ENCODE peak calls at places on chromosomes 4 and X, in six cellular contexts. F is colonic mucosa, G is fibroblast of lung, U is upper lobe of left lung, Q is astrocyte of the spinal cord, S is sigmoid colon. N is an unnamed sample.

GRCh38 chr4:145613546-145614234 is 5.5 kb upstream of the MMAA start:
- DNase-seq in F (no peak), G (no peak), U (no peak), Q (no peak), S (no peak), N (no peak)

GRCh38 chr4:140906984-140907962 is 151.1 kb upstream of the TBC1D9 start:
- DNase-seq in F (no peak), G (peak), U (no peak), Q (no peak), S (no peak), N (no peak)

GRCh38 chr4:47485047-47485692 is at the start of gene ATP10D:
- DNase-seq in F (peak), G (peak), U (peak), Q (peak), S (peak), N (peak)

GRCh38 chr4:149752729-149753128 is 62.9 kb downstream of the IQCM start:
- DNase-seq in F (no peak), G (no peak), U (no peak), Q (no peak), S (no peak), N (no peak)

GRCh38 chrX:138740361-138740760 is 28.8 kb upstream of the FGF13 start:
- DNase-seq in F (no peak), G (no peak), U (no peak), Q (no peak), S (no peak), N (no peak)

GRCh38 chr4:158824425-158825274 is 55.8 kb downstream of the FNIP2 start:
- DNase-seq in F (no peak), G (peak), U (no peak), Q (peak), S (no peak), N (peak)

GRCh38 chrX:154321624-154322023 is 26.0 kb downstream of the TKTL1 start:
- DNase-seq in F (no peak), G (no peak), U (no peak), Q (no peak), S (no peak), N (no peak)

GRCh38 chrX:121579016-121579760 is 531.8 kb downstream of the GLUD2 start:
- DNase-seq in F (peak), G (peak), U (no peak), Q (peak), S (no peak), N (peak)

GRCh38 chr4:43331226-43332078 is 438.9 kb downstream of the GRXCR1 start:
- DNase-seq in F (no peak), G (peak), U (no peak), Q (peak), S (no peak), N (peak)

GRCh38 chr4:10013722-10014121 is 7.6 kb downstream of the SLC2A9 start:
- DNase-seq in F (peak), G (no peak), U (no peak), Q (no peak), S (no peak), N (peak)

GRCh38 chr4:142585411-142585810 is 260.7 kb downstream of the INPP4B start:
- DNase-seq in F (no peak), G (peak), U (no peak), Q (no peak), S (no peak), N (peak)

GRCh38 chrX:28988246-28988645 is 401.0 kb downstream of the IL1RAPL1 start:
- DNase-seq in F (no peak), G (no peak), U (no peak), Q (no peak), S (peak), N (no peak)

GRCh38 chr4:88162636-88163035 is 4.2 kb upstream of the ABCG2 start:
- DNase-seq in F (no peak), G (no peak), U (no peak), Q (peak), S (no peak), N (peak)

GRCh38 chr4:153616005-153616555 is 68.0 kb upstream of the TLR2 start:
- DNase-seq in F (no peak), G (peak), U (no peak), Q (no peak), S (no peak), N (no peak)

GRCh38 chrX:78708171-78708570 is 39.3 kb upstream of the LPAR4 start:
- DNase-seq in F (peak), G (peak), U (no peak), Q (peak), S (no peak), N (peak)

GRCh38 chr4:179097741-179098140 is 1655.5 kb upstream of the AGA start:
- DNase-seq in F (no peak), G (peak), U (no peak), Q (peak), S (no peak), N (no peak)

GRCh38 chr4:82739292-82740190 is 59.1 kb downstream of the SCD5 start:
- DNase-seq in F (peak), G (no peak), U (peak), Q (peak), S (peak), N (peak)

GRCh38 chr4:184416913-184417734 is 57.2 kb downstream of the IRF2 start:
- DNase-seq in F (no peak), G (no peak), U (no peak), Q (no peak), S (no peak), N (peak)
- H3K4me3 ChIP-seq in F (no peak), G (peak), U (peak), Q (no peak), S (peak), N (no peak)

GRCh38 chrX:135713795-135714194 is 356 bp downstream of the CT45A1 start:
- DNase-seq in F (no peak), G (no peak), U (no peak), Q (no peak), S (no peak), N (no peak)

DNA sequence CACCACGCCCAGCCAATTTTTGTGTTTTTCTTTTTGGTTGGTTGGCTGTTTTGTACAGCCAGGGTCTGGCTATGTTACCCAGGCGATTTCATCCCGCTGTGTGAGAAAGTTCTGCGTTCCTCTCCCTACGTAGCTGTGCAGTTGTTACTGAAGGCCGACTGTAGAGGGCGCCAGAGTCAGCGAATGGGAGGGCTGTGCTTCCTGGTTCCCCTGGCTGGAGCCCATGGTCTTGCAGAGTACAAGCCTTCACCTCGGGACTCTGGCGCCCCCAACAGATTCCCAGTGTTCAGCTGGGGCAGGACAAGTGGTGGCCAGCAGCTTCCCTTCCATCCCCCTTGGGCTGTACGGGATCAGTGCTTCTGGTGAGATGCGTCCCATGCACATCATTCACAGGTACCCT is 5.6 kb upstream of the CT45A1 start:
- DNase-seq in F (peak), G (no peak), U (no peak), Q (no peak), S (no peak), N (peak)
- TF ChIP-seq CTCF in F (no peak), G (no peak), U (peak), Q (no peak), S (no peak), N (no peak)

GRCh38 chr4:107423677-107424405 is 296.2 kb downstream of the PAPSS1 start:
- DNase-seq in F (no peak), G (no peak), U (no peak), Q (no peak), S (no peak), N (no peak)
- H3K4me3 ChIP-seq in F (no peak), G (no peak), U (no peak), Q (no peak), S (no peak), N (no peak)

GRCh38 chrX:64642482-64642881 is 247.2 kb upstream of the MTMR8 start:
- DNase-seq in F (no peak), G (no peak), U (no peak), Q (no peak), S (no peak), N (no peak)
- TF ChIP-seq CTCF in F (no peak), G (no peak), U (no peak), Q (peak), S (no peak), N (peak)

GRCh38 chr4:3532714-3533336 is 603 bp upstream of the LRPAP1 start:
- DNase-seq in F (peak), G (no peak), U (no peak), Q (no peak), S (no peak), N (no peak)
- H3K4me3 ChIP-seq in F (peak), G (peak), U (peak), Q (peak), S (peak), N (peak)

GRCh38 chrX:132591719-132592275 is 103.0 kb upstream of the MBNL3 start:
- DNase-seq in F (no peak), G (no peak), U (no peak), Q (no peak), S (no peak), N (no peak)

GRCh38 chrX:132590350-132591026 is 101.7 kb upstream of the MBNL3 start:
- DNase-seq in F (no peak), G (no peak), U (no peak), Q (no peak), S (no peak), N (no peak)

GRCh38 chrX:132594129-132594528 is 105.3 kb upstream of the MBNL3 start:
- DNase-seq in F (no peak), G (peak), U (no peak), Q (no peak), S (no peak), N (peak)

DNA sequence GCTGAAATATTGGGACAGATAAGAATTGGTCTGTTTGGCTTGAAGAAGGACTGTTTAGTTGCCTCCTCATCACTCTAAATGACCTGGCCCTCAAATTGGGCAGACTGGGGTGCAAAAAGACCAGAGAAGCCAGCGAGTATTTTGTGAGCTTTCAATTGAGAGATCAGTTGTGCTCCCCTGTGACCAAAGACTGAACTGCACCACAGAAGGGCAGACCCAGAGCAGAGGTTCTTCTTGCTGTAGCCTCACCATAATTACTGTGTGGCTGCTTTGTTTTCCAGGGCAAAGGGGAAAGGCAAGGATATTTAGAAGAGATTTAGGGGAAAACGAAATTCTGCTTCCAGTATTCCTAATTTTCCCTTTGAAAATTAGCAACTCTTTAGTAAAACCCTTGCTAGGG is 104.0 kb upstream of the MBNL3 start:
- DNase-seq in F (no peak), G (no peak), U (no peak), Q (no peak), S (no peak), N (peak)
- TF ChIP-seq CTCF in F (peak), G (peak), U (peak), Q (peak), S (no peak), N (peak)

DNA sequence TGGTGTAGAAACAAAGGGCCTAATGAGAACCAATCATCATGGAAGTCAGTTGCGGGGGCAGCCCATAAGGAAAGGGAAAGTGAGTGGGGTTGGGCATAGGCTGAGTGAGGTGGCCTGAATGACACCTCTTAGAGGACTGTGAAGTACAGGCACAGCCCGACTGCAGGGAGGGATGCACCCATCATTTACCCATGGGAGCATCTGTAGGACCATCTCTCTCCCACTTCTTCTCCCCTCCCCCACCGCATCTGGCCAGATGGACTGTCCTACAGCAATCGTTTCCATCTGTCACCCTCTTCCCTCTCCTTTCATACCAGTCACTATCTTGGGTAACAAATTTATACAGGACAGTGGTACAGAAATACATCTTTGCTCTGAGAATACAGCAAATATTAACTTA is 4.2 kb downstream of the STBD1 start:
- DNase-seq in F (no peak), G (no peak), U (no peak), Q (no peak), S (no peak), N (no peak)
- H3K4me3 ChIP-seq in F (no peak), G (no peak), U (no peak), Q (no peak), S (no peak), N (no peak)

GRCh38 chr4:148023782-148024181 is 291.9 kb downstream of the ARHGAP10 start:
- DNase-seq in F (no peak), G (no peak), U (no peak), Q (no peak), S (no peak), N (peak)

GRCh38 chr4:148017801-148018200 is 285.9 kb downstream of the ARHGAP10 start:
- DNase-seq in F (no peak), G (peak), U (no peak), Q (no peak), S (no peak), N (no peak)

GRCh38 chr4:148022975-148023374 is 291.1 kb downstream of the ARHGAP10 start:
- DNase-seq in F (no peak), G (no peak), U (no peak), Q (no peak), S (no peak), N (no peak)

GRCh38 chr4:148026022-148026421 is 294.1 kb downstream of the ARHGAP10 start:
- DNase-seq in F (no peak), G (peak), U (no peak), Q (peak), S (no peak), N (peak)

DNA sequence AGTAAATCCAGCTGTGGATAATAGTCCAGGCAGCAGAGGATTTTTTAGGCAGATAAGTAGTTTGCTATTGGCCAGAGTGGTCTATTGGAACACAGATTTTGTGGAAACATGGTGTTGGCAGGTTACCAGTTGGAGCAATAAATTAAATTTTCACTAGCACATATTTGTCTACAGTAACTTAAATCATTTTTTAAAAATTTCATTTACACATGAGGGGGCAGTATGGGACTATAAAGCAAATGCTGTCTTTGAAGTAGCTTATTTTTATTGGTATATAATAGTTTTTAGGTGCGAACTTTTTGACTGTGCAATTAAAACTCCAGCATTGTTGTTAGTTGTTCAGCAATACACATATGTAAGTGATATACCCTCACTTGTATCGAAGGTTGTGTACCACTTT is 289.8 kb downstream of the ARHGAP10 start:
- DNase-seq in F (no peak), G (no peak), U (no peak), Q (no peak), S (no peak), N (no peak)
- TF ChIP-seq CTCF in F (no peak), G (no peak), U (no peak), Q (no peak), S (no peak), N (peak)